ENCODE peak calls at places on chromosomes 2 and 18, in six cellular contexts. E, K, W, J, O and R are unnamed samples.

GRCh38 chr2:216492951-216493685 is 5.5 kb upstream of the RPL37A start:
- DNase-seq in J (no peak), O (peak; percentile 93), E (no peak), W (no peak), K (peak; percentile 87), R (no peak)

GRCh38 chr18:3256693-3257626 is 5.0 kb upstream of the MYL12B start:
- DNase-seq in J (peak; percentile 49), K (peak; percentile 72), W (no peak), E (no peak), O (peak; percentile 79), R (no peak)

GRCh38 chr2:145812163-145812554 is 1292.2 kb upstream of the ZEB2 start:
- DNase-seq in O (peak; percentile 54), W (no peak), E (no peak), J (no peak), K (peak; percentile 53), R (no peak)

GRCh38 chr2:222311321-222311977 is 12.7 kb upstream of the PAX3 start:
- DNase-seq in E (no peak), W (no peak), J (no peak), O (peak; percentile 32), K (no peak), R (no peak)

GRCh38 chr2:18763338-18763737 is 174.0 kb upstream of the NT5C1B start:
- DNase-seq in K (peak; percentile 29), O (peak; percentile 44), J (no peak), W (no peak), E (no peak), R (no peak)

GRCh38 chr18:58455318-58455950 is 173.5 kb downstream of the ALPK2 start:
- DNase-seq in E (no peak), W (no peak), K (peak; percentile 12), J (peak; percentile 52), O (peak; percentile 25), R (no peak)

GRCh38 chr2:195659114-195659513 is 2.1 kb downstream of the SLC39A10 start:
- DNase-seq in K (peak; percentile 31), J (no peak), O (peak; percentile 36), E (peak; percentile 66), W (no peak), R (no peak)

GRCh38 chr2:86107031-86107430 is 996 bp downstream of the PTCD3 start:
- DNase-seq in J (no peak), E (no peak), W (no peak), K (no peak), O (no peak), R (no peak)

GRCh38 chr2:70125498-70125898 is 38.2 kb downstream of the PCBP1 start:
- DNase-seq in W (no peak), E (no peak), K (no peak), J (no peak), O (no peak), R (no peak)

GRCh38 chr18:77366067-77366724 is 116.5 kb downstream of the GALR1 start:
- DNase-seq in O (no peak), W (no peak), J (no peak), K (no peak), E (no peak), R (no peak)

GRCh38 chr18:77360315-77361186 is 110.9 kb downstream of the GALR1 start:
- DNase-seq in J (no peak), E (no peak), W (no peak), K (no peak), O (no peak), R (no peak)

GRCh38 chr18:77365667-77366066 is 116.0 kb downstream of the GALR1 start:
- DNase-seq in J (no peak), E (no peak), W (no peak), K (no peak), O (no peak), R (no peak)

GRCh38 chr18:77359561-77360314 is 110.1 kb downstream of the GALR1 start:
- DNase-seq in E (no peak), O (no peak), W (no peak), J (no peak), K (no peak), R (no peak)

GRCh38 chr18:77361382-77361781 is 111.7 kb downstream of the GALR1 start:
- DNase-seq in W (no peak), K (no peak), J (no peak), E (no peak), O (no peak), R (no peak)
- H3K9me3 ChIP-seq in W (no peaks in the 10 kb centered on the region), K (no peaks in the 10 kb centered on the region), J (peaks cover 5% of the 10 kb centered on the region), E (no peaks in the 10 kb centered on the region), O (no peaks in the 10 kb centered on the region), R (no peaks in the 10 kb centered on the region)

DNA sequence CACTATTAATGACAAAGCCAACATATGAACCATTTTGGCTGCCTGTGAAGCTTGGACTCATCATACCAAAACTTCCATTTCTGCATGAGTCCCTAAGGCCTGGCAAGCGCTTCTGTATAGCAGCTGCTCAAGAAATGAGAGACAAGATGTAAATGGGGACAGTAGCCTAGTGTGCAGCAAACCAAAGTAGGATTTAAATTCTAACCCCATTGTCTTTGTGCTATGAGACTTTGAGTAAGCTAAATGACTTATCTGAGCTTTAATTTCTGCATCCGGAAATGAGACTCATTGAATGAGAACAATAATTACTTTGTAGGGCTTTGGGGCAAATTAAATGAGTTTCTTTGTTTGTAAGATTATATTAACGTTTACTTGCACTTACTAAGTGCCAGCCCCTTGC is 536.4 kb upstream of the CDH7 start:
- DNase-seq in K (no peak), E (no peak), J (no peak), O (no peak), W (no peak), R (no peak)
- H3K9me3 ChIP-seq in K (no peaks in the 10 kb centered on the region), E (no peaks in the 10 kb centered on the region), J (no peaks in the 10 kb centered on the region), O (no peaks in the 10 kb centered on the region), W (no peaks in the 10 kb centered on the region), R (no peaks in the 10 kb centered on the region)

DNA sequence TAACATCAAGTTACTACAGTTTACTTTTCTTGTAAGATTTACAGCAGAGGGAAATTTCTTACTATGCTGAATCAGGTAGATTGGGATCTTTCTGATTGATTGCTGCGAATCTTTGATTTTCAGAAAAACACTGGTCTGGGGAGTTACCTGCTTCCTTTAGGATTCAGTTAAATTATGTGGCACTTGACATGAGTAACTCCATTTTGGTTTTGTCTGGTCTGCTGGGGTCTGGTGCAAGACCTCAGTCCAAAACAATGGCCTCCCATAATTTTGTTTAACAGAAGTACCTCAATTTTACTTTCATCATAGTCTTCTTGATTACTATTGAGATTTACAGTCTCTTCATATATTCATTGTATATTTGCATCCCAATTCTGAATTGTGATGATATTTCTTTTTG is 775.5 kb downstream of the TRIB2 start:
- DNase-seq in W (no peak), E (no peak), K (no peak), O (no peak), J (no peak), R (no peak)
- H3K9me3 ChIP-seq in W (no peaks in the 10 kb centered on the region), E (no peaks in the 10 kb centered on the region), K (no peaks in the 10 kb centered on the region), O (no peaks in the 10 kb centered on the region), J (no peaks in the 10 kb centered on the region), R (no peaks in the 10 kb centered on the region)

GRCh38 chr2:239599299-239599698 is 198.5 kb upstream of the HDAC4 start:
- DNase-seq in W (no peak), K (no peak), O (no peak), J (peak; percentile 21), E (no peak), R (no peak)
- H3K9me3 ChIP-seq in W (no peaks in the 10 kb centered on the region), K (no peaks in the 10 kb centered on the region), O (no peaks in the 10 kb centered on the region), J (peaks cover 5% of the 10 kb centered on the region), E (no peaks in the 10 kb centered on the region), R (no peaks in the 10 kb centered on the region)

GRCh38 chr2:161337247-161337646 is 29.0 kb downstream of the PSMD14 start:
- DNase-seq in J (no peak), E (no peak), W (no peak), O (no peak), K (no peak), R (no peak)

GRCh38 chr2:161344737-161345136 is 36.5 kb downstream of the PSMD14 start:
- DNase-seq in O (no peak), K (no peak), E (no peak), J (no peak), W (no peak), R (no peak)

GRCh38 chr2:161343235-161343634 is 35.0 kb downstream of the PSMD14 start:
- DNase-seq in K (no peak), W (no peak), E (no peak), O (no peak), J (no peak), R (no peak)
- H3K9me3 ChIP-seq in K (no peaks in the 10 kb centered on the region), W (no peaks in the 10 kb centered on the region), E (no peaks in the 10 kb centered on the region), O (no peaks in the 10 kb centered on the region), J (no peaks in the 10 kb centered on the region), R (no peaks in the 10 kb centered on the region)

DNA sequence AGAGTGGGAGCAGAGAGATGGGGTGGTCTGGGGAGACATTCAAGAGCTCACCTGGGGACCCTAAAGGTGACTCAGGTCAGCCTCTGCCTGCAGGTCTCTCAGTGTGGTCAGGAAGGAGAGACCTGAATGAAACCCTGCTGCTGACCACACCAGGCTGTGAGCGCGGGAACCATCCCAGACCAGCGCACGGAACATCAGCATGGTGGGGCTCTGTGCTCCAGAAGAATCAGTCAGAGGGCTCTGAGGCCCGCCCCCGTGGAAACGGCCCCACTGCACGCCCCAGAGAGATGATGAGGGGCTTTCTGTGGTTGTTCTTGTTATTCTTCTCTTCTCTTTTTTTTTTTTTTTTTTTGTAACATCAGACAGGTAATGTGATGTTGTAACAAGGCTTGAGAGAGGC is 302.3 kb downstream of the EIPR1 start:
- DNase-seq in J (no peak), E (no peak), O (no peak), W (no peak), K (no peak), R (no peak)
- H3K9me3 ChIP-seq in J (no peaks in the 10 kb centered on the region), E (no peaks in the 10 kb centered on the region), O (no peaks in the 10 kb centered on the region), W (no peaks in the 10 kb centered on the region), K (no peaks in the 10 kb centered on the region), R (no peaks in the 10 kb centered on the region)

GRCh38 chr18:9877655-9878014 is 8.1 kb upstream of the TXNDC2 start:
- DNase-seq in W (no peak), J (no peak), E (no peak), O (no peak), K (no peak), R (no peak)
- H3K9me3 ChIP-seq in W (no peaks in the 10 kb centered on the region), J (no peaks in the 10 kb centered on the region), E (no peaks in the 10 kb centered on the region), O (no peaks in the 10 kb centered on the region), K (no peaks in the 10 kb centered on the region), R (no peaks in the 10 kb centered on the region)

GRCh38 chr2:16318474-16319195 is 347.0 kb downstream of the CYRIA start:
- DNase-seq in W (no peak), O (no peak), E (no peak), K (no peak), J (peak; percentile 46), R (no peak)
- H3K9me3 ChIP-seq in W (no peaks in the 10 kb centered on the region), O (no peaks in the 10 kb centered on the region), E (no peaks in the 10 kb centered on the region), K (peaks cover 3% of the 10 kb centered on the region), J (no peaks in the 10 kb centered on the region), R (no peaks in the 10 kb centered on the region)